ENCODE peak calls at places on chromosomes 1 and 21, in ten cellular contexts. M, A, W, B, C, T, F, E, U and R are unnamed samples.

GRCh38 chr1:151705146-151705545 is 11.5 kb downstream of the CELF3 start:
- DNase-seq in A (no peak), M (no peak), W (no peak), E (no peak), F (no peak), C (no peak), U (no peak), T (no peak), B (no peak), R (no peak)

GRCh38 chr1:97186381-97186780 is 464.8 kb downstream of the PTBP2 start:
- DNase-seq in C (no peak), T (peak; percentile 2), E (no peak), M (no peak), F (no peak), W (no peak), A (no peak), B (no peak), U (no peak), R (no peak)

GRCh38 chr21:38295997-38296764 is 39.4 kb downstream of the KCNJ15 start:
- DNase-seq in F (no peak), B (no peak), E (no peak), U (no peak), T (no peak), M (no peak), A (no peak), W (no peak), C (no peak), R (no peak)

GRCh38 chr1:12475947-12476346 is 142.1 kb downstream of the DHRS3 start:
- DNase-seq in B (no peak), C (no peak), U (no peak), W (no peak), M (no peak), T (no peak), A (no peak), F (no peak), E (no peak), R (no peak)

GRCh38 chr1:53683986-53684740 is 54.8 kb downstream of the GLIS1 start:
- DNase-seq in T (no peak), F (no peak), A (no peak), E (no peak), U (no peak), C (no peak), W (no peak), M (no peak), B (peak; percentile 34), R (no peak)

GRCh38 chr1:215284966-215285365 is 202.4 kb downstream of the KCNK2 start:
- DNase-seq in C (no peak), A (no peak), M (no peak), W (no peak), U (no peak), F (no peak), B (no peak), E (no peak), T (no peak), R (no peak)

GRCh38 chr1:172719694-172720138 is 60.8 kb downstream of the FASLG start:
- DNase-seq in E (no peak), T (peak; percentile 35), B (no peak), U (no peak), A (no peak), W (no peak), F (no peak), C (no peak), M (no peak), R (peak; percentile 39)

GRCh38 chr1:56551691-56552090 is 27.7 kb downstream of the PLPP3 start:
- DNase-seq in F (peak; percentile 40), C (no peak), E (no peak), T (no peak), A (no peak), M (no peak), B (no peak), W (no peak), U (no peak), R (no peak)

GRCh38 chr1:152313970-152314369 is 11.1 kb downstream of the FLG start:
- DNase-seq in B (no peak), W (no peak), E (no peak), M (no peak), A (no peak), T (no peak), U (no peak), C (no peak), F (no peak), R (no peak)

GRCh38 chr1:52033190-52034049 is at the start of gene KTI12:
- DNase-seq in E (peak; percentile 81), U (peak; percentile 82), W (peak; percentile 83), M (peak; percentile 71), A (peak; percentile 85), F (peak; percentile 87), C (peak; percentile 82), B (peak; percentile 39), T (peak; percentile 73), R (peak; percentile 95)

GRCh38 chr1:155858805-155859233 is 548 bp upstream of the SYT11 start:
- DNase-seq in T (peak; percentile 12), M (peak; percentile 18), A (no peak), U (no peak), W (no peak), B (no peak), F (no peak), E (no peak), C (no peak), R (no peak)

GRCh38 chr1:199759268-199759724 is 268.2 kb upstream of the NR5A2 start:
- DNase-seq in E (no peak), U (no peak), B (peak; percentile 24), C (no peak), M (no peak), A (no peak), W (no peak), F (no peak), T (peak; percentile 73), R (no peak)

GRCh38 chr1:176843352-176844297 is 320.9 kb downstream of the ASTN1 start:
- DNase-seq in T (peak; percentile 32), F (no peak), W (no peak), C (no peak), E (peak; percentile 52), B (no peak), U (no peak), M (no peak), A (peak; percentile 59), R (peak; percentile 26)